ENCODE peak calls at places on chromosome 10, in six cellular contexts. J is tibial artery, P is right atrium auricular region, Z is heart right ventricle, C is Panc1, A is glutamatergic neuron. D is an unnamed sample.

GRCh38 chr10:66862687-66863290 is 63.0 kb upstream of the LRRTM3 start:
- DNase-seq in J (no peak), P (no peak), Z (no peak), C (no peak), A (no peak), D (no peak)

GRCh38 chr10:91758303-91759146 is 39.7 kb upstream of the TNKS2 start:
- DNase-seq in J (no peak), P (no peak), Z (no peak), C (peak; percentile 39), A (no peak), D (no peak)

GRCh38 chr10:90112681-90113080 is 411.3 kb downstream of the KIF20B start:
- DNase-seq in J (no peak), P (no peak), Z (no peak), C (no peak), A (no peak), D (no peak)

GRCh38 chr10:71531485-71532446 is 135.0 kb downstream of the CDH23 start:
- DNase-seq in J (no peak), P (no peak), Z (no peak), C (no peak), A (peak; percentile 63), D (no peak)

GRCh38 chr10:3886666-3887251 is 101.8 kb upstream of the KLF6 start:
- DNase-seq in J (peak; percentile 56), P (peak; percentile 79), Z (peak; percentile 55), C (no peak), A (no peak), D (no peak)

GRCh38 chr10:71031601-71032000 is 143.2 kb upstream of the PCBD1 start:
- DNase-seq in J (no peak), P (no peak), Z (no peak), C (no peak), A (no peak), D (no peak)

GRCh38 chr10:79904671-79905321 is 44.1 kb downstream of the SFTPD start:
- DNase-seq in J (peak; percentile 52), P (peak; percentile 79), Z (peak; percentile 73), C (no peak), A (peak; percentile 72), D (peak; percentile 80)

GRCh38 chr10:21497177-21497807 is 28.2 kb downstream of the SKIDA1 start:
- DNase-seq in J (peak; percentile 88), P (peak; percentile 94), Z (peak; percentile 91), C (no peak), A (peak; percentile 73), D (peak; percentile 80)

GRCh38 chr10:69413221-69413865 is 3.4 kb downstream of the TACR2 start:
- DNase-seq in J (peak; percentile 88), P (peak; percentile 85), Z (peak; percentile 69), C (no peak), A (peak; percentile 71), D (peak; percentile 68)

GRCh38 chr10:117543245-117543998 is 876 bp downstream of the EMX2 start:
- DNase-seq in J (no peak), P (no peak), Z (no peak), C (no peak), A (peak; percentile 72), D (peak; percentile 60)

GRCh38 chr10:57654856-57655255 is 612.8 kb downstream of the IPMK start:
- DNase-seq in J (no peak), P (no peak), Z (no peak), C (no peak), A (no peak), D (no peak)

GRCh38 chr10:61356342-61356741 is 96.8 kb downstream of the TMEM26 start:
- DNase-seq in J (no peak), P (no peak), Z (no peak), C (no peak), A (no peak), D (no peak)

GRCh38 chr10:75099952-75100763 is 11.3 kb upstream of the SAMD8 start:
- DNase-seq in J (peak; percentile 66), P (peak; percentile 75), Z (peak; percentile 78), C (no peak), A (peak; percentile 94), D (peak; percentile 92)

GRCh38 chr10:78452782-78453181 is 419.1 kb downstream of the RPS24 start:
- DNase-seq in J (no peak), P (no peak), Z (no peak), C (no peak), A (no peak), D (no peak)

DNA sequence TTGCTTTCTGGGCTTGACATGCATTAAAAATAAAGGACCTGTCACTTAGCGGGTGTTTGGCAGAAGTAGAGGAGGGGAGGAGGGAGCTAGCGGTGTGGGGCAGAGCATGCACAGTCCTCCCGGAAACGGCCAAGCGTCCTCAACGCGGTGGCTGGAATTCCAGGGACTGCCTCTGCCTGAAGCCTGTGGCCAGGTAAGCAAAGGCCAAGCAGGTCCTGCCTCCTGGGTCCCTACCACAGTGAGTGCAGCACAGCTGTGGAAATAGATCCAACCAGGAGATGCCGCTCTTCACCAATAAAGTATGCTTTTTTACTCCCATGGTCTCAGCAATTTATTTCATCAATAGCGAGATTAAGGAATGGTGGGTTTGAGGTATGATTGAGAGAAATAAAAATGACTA is 323.4 kb downstream of the WDR37 start:
- DNase-seq in J (no peak), P (no peak), Z (no peak), C (no peak), A (no peak), D (peak; percentile 22)
- TF ChIP-seq CTCF in J (no peak), P (no peak), Z (no peak), C (peak; percentile 21), A (peak; percentile 12), D (no peak)

DNA sequence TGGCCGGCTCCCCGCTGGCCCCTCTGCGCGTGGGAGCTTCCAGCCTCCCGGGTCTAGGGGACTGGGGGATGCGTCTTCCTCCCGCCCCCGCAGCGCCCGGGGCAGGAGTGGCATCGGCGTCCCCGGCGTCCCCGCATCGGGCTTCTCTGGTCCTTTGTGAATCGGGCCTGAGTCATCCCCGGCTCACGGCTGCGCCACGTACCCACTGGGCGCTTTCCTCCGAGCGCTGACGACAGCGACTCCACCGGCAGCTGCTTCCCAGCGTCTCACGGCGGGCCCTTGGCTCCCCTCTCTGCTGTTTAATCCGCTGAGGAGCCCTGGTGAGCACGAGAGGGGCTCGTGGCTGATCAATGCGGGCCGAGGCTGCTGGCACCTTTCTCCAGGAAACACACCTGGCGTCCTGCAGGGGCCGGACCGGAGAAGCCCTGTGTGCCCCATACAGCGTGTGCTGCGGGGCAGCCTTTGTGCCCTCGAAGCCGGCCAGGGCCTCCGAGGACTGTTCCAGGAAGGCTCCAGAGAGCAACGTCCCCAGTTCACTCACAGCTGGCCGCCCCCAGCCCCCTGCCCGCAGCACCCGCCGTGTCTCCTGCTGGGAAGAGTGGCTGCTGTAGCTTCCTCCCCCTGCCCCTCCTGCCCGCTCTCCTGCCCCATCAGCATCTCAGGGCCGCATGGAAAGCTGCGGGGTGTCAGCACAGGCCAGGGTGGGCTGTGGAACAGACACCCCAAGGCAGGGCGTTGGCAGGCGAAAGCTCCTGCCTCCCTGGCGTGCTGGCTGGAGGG is 95.5 kb upstream of the DIP2C start:
- DNase-seq in J (peak; percentile 54), P (peak; percentile 72), Z (peak; percentile 33), C (no peak), A (peak; percentile 63), D (peak; percentile 46)
- TF ChIP-seq CTCF in J (peak; percentile 29), P (no peak), Z (no peak), C (no peak), A (no peak), D (no peak)

GRCh38 chr10:63766766-63767505 is 245.7 kb downstream of the REEP3 start:
- DNase-seq in J (no peak), P (no peak), Z (no peak), C (no peak), A (no peak), D (no peak)

GRCh38 chr10:63769367-63769766 is 248.2 kb downstream of the REEP3 start:
- DNase-seq in J (no peak), P (no peak), Z (no peak), C (no peak), A (no peak), D (no peak)

GRCh38 chr10:63770523-63770922 is 249.3 kb downstream of the REEP3 start:
- DNase-seq in J (no peak), P (no peak), Z (no peak), C (no peak), A (no peak), D (no peak)

GRCh38 chr10:63765126-63765525 is 243.9 kb downstream of the REEP3 start:
- DNase-seq in J (no peak), P (no peak), Z (no peak), C (no peak), A (no peak), D (no peak)

DNA sequence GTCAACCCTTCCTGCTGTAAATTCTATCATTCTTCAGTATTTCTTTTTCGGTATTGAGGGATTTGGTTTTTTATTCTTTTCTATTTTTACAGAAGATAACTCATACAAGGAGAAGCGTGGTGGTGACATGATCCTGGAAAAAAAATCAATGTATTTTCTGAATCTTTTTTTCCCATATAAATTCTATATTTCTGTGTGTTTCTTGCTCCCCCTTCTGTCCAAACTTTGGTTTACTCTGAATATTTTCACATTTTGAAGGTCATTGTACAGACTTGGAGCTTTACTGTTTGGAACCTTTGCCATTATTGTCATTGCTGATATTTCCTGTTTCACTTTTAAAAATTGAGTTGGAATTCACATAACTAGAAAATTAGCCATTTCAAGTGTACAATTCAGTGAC is 246.3 kb downstream of the REEP3 start:
- DNase-seq in J (no peak), P (no peak), Z (no peak), C (no peak), A (no peak), D (no peak)
- TF ChIP-seq CTCF in J (peak; percentile 42), P (peak; percentile 54), Z (peak; percentile 37), C (peak; percentile 65), A (peak; percentile 35), D (peak; percentile 52)

DNA sequence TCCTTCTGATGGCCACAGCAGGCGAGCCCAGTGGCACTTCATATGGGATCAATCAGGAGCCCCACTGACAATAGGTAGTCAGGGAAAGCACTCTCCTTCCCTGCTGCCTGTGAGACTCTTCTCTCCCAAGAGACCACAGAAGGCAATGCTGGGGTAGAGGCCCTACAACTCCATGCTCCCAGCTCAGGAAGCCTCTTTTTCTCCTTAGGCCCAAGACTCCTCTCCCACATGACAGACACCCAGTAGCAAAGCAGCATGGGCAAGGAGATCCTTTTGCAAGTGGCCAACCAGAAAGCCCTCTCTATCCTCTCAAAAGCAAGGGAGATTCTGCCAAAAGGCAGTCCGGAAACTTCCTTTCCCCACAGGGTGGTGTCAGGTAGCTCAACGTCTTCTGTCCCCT is 172.8 kb upstream of the GDF10 start:
- DNase-seq in J (no peak), P (peak; percentile 51), Z (no peak), C (no peak), A (no peak), D (no peak)
- TF ChIP-seq CTCF in J (no peak), P (no peak), Z (no peak), C (no peak), A (no peak), D (no peak)

GRCh38 chr10:33695536-33695935 is 361.1 kb upstream of the NRP1 start:
- DNase-seq in J (no peak), P (no peak), Z (no peak), C (no peak), A (no peak), D (no peak)
- TF ChIP-seq CTCF in J (no peak), P (no peak), Z (no peak), C (no peak), A (no peak), D (no peak)

GRCh38 chr10:127524229-127524628 is 24.9 kb upstream of the NPS start:
- DNase-seq in J (no peak), P (no peak), Z (no peak), C (no peak), A (no peak), D (no peak)
- TF ChIP-seq CTCF in J (no peak), P (no peak), Z (no peak), C (peak; percentile 36), A (peak; percentile 62), D (peak; percentile 55)

GRCh38 chr10:86325158-86325557 is 41.4 kb downstream of the GRID1 start:
- DNase-seq in J (no peak), P (no peak), Z (no peak), C (no peak), A (peak; percentile 9), D (no peak)
- TF ChIP-seq CTCF in J (no peak), P (no peak), Z (no peak), C (no peak), A (no peak), D (no peak)